ENCODE peak calls at places on chromosome 2, in seven cellular contexts. Q is activated T-helper 2 cell treated with anti-CD3 and anti-CD28 coated beads, Interferon-gamma antibody, Interleukin-2, Interleukin-4, amounts not matched to agents 10 μg/mL and 5 μg/mL and 100 μg/mL, durations not matched to agents 14 hours and 24 hours and 36 hours; S is hypothalamus; F is mesothelial cell of epicardium; O is stimulated activated CD4-positive, alpha-beta T cell treated with anti-CD3 and anti-CD28 coated beads, Interleukin-4, amount 100 ng/mL, for 48 hours; K is CD8-positive, alpha-beta T cell; G is posterior vena cava. Z is an unnamed sample.
A peak's percentile ranks its signal among the peaks of the same experiment; 100 is the strongest.

GRCh38 chr2:233044974-233045535 is 12.6 kb downstream of the NEU2 start:
- DNase-seq in Q (no peak), S (no peak), F (no peak), O (no peak), K (no peak), G (peak; percentile 65), Z (no peak)

GRCh38 chr2:109470121-109470921 is 143.4 kb downstream of the SEPTIN10 start:
- DNase-seq in Q (no peak), S (no peak), F (no peak), O (no peak), K (no peak), G (peak; percentile 61), Z (no peak)

GRCh38 chr2:6909431-6910385 is 7.5 kb upstream of the RNF144A start:
- DNase-seq in Q (peak; percentile 61), S (no peak), F (no peak), O (no peak), K (no peak), G (no peak), Z (no peak)

GRCh38 chr2:120691410-120691809 is 44.3 kb upstream of the GLI2 start:
- DNase-seq in Q (no peak), S (no peak), F (no peak), O (no peak), K (no peak), G (peak; percentile 54), Z (no peak)

GRCh38 chr2:118913805-118914645 is 28.0 kb upstream of the MARCO start:
- DNase-seq in Q (no peak), S (no peak), F (no peak), O (no peak), K (no peak), G (no peak), Z (peak; percentile 90)

GRCh38 chr2:54353216-54353615 is 97.2 kb upstream of the TSPYL6 start:
- DNase-seq in Q (no peak), S (no peak), F (no peak), O (no peak), K (no peak), G (no peak), Z (no peak)

GRCh38 chr2:213034578-213034977 is 116.8 kb downstream of the IKZF2 start:
- DNase-seq in Q (no peak), S (no peak), F (no peak), O (no peak), K (no peak), G (no peak), Z (no peak)

GRCh38 chr2:656676-657075 is 20.5 kb downstream of the TMEM18 start:
- DNase-seq in Q (no peak), S (no peak), F (no peak), O (no peak), K (no peak), G (no peak), Z (no peak)

GRCh38 chr2:49770919-49771318 is 616.6 kb upstream of the FSHR start:
- DNase-seq in Q (no peak), S (peak; percentile 14), F (no peak), O (no peak), K (no peak), G (no peak), Z (no peak)

GRCh38 chr2:168920504-168921157 is 19.5 kb downstream of the G6PC2 start:
- DNase-seq in Q (no peak), S (no peak), F (no peak), O (no peak), K (no peak), G (no peak), Z (no peak)

GRCh38 chr2:234565201-234565600 is 68.3 kb upstream of the ARL4C start:
- DNase-seq in Q (no peak), S (no peak), F (no peak), O (no peak), K (no peak), G (no peak), Z (no peak)

GRCh38 chr2:128710770-128711169 is 392.1 kb upstream of the HS6ST1 start:
- DNase-seq in Q (no peak), S (no peak), F (no peak), O (no peak), K (no peak), G (no peak), Z (peak; percentile 42)

GRCh38 chr2:130391872-130392670 is 36.2 kb downstream of the PTPN18 start:
- DNase-seq in Q (no peak), S (no peak), F (no peak), O (no peak), K (no peak), G (peak; percentile 81), Z (peak; percentile 89)

GRCh38 chr2:108145551-108145950 is 94.2 kb upstream of the SULT1C3 start:
- DNase-seq in Q (no peak), S (no peak), F (no peak), O (no peak), K (no peak), G (no peak), Z (no peak)

GRCh38 chr2:129923265-129924141 is 56.0 kb upstream of the RAB6C start:
- DNase-seq in Q (no peak), S (no peak), F (no peak), O (peak; percentile 31), K (no peak), G (no peak), Z (peak; percentile 79)

GRCh38 chr2:220880623-220881022 is 691.5 kb downstream of the EPHA4 start:
- DNase-seq in Q (no peak), S (no peak), F (no peak), O (no peak), K (no peak), G (no peak), Z (no peak)

GRCh38 chr2:105371156-105371555 is 27.7 kb downstream of the FHL2 start:
- DNase-seq in Q (no peak), S (no peak), F (no peak), O (no peak), K (no peak), G (no peak), Z (no peak)

GRCh38 chr2:9365498-9366019 is 57.8 kb downstream of the ITGB1BP1 start:
- DNase-seq in Q (no peak), S (no peak), F (no peak), O (no peak), K (no peak), G (no peak), Z (no peak)

GRCh38 chr2:153163055-153163454 is 315.5 kb downstream of the RPRM start:
- DNase-seq in Q (no peak), S (no peak), F (no peak), O (no peak), K (peak; percentile 13), G (no peak), Z (no peak)

GRCh38 chr2:74511104-74511989 is 2.9 kb upstream of the TLX2 start:
- DNase-seq in Q (no peak), S (no peak), F (no peak), O (no peak), K (no peak), G (peak; percentile 37), Z (no peak)

Z was measured in esophagus muscularis mucosa.